ENCODE peak calls at places on chromosomes 13 and 19, in five cellular contexts. E is kidney epithelial cell, X is glutamatergic neuron, L is HL-60, D is omental fat pad. W is an unnamed sample.

GRCh38 chr13:48902421-48902820 is 73.3 kb upstream of the FNDC3A start:
- DNase-seq in E (no peak), X (peak), L (peak), D (no peak), W (peak)

GRCh38 chr19:38851622-38852230 is 1.9 kb upstream of the HNRNPL start:
- DNase-seq in E (no peak), X (peak), L (peak), D (peak), W (peak)

GRCh38 chr13:113047587-113047986 is 58.0 kb upstream of the F7 start:
- DNase-seq in E (no peak), X (peak), L (no peak), D (no peak), W (no peak)

GRCh38 chr19:35248310-35249145 is at the start of gene LSR:
- DNase-seq in E (peak), X (no peak), L (no peak), D (no peak), W (no peak)

GRCh38 chr19:34995551-34995950 is 4.6 kb upstream of the GRAMD1A start:
- DNase-seq in E (no peak), X (no peak), L (no peak), D (no peak), W (no peak)

GRCh38 chr13:24995225-24995804 is 100.6 kb upstream of the PABPC3 start:
- DNase-seq in E (peak), X (peak), L (peak), D (no peak), W (no peak)

GRCh38 chr19:4596033-4596904 is 36.8 kb upstream of the SEMA6B start:
- DNase-seq in E (no peak), X (peak), L (no peak), D (no peak), W (no peak)

GRCh38 chr19:18939922-18940775 is 868 bp downstream of the HOMER3 start:
- DNase-seq in E (peak), X (peak), L (no peak), D (no peak), W (peak)

GRCh38 chr19:17975032-17975431 is 8.1 kb downstream of the KCNN1 start:
- DNase-seq in E (no peak), X (no peak), L (no peak), D (no peak), W (no peak)

GRCh38 chr19:44050740-44051653 is 839 bp upstream of the ZNF223 start:
- DNase-seq in E (no peak), X (no peak), L (peak), D (no peak), W (no peak)

GRCh38 chr13:110420626-110421025 is 113.5 kb downstream of the COL4A2 start:
- DNase-seq in E (no peak), X (no peak), L (no peak), D (no peak), W (no peak)

GRCh38 chr19:38003427-38004099 is 96.6 kb downstream of the SIPA1L3 start:
- DNase-seq in E (peak), X (peak), L (no peak), D (no peak), W (no peak)

GRCh38 chr19:19427302-19427701 is 21.8 kb downstream of the GATAD2A start:
- DNase-seq in E (no peak), X (no peak), L (no peak), D (no peak), W (no peak)

GRCh38 chr19:36213793-36214387 is 575 bp downstream of the ZNF565 start:
- DNase-seq in E (no peak), X (no peak), L (no peak), D (peak), W (peak)

GRCh38 chr19:14786421-14786851 is 8.1 kb upstream of the ADGRE2 start:
- DNase-seq in E (no peak), X (peak), L (no peak), D (no peak), W (peak)

DNA sequence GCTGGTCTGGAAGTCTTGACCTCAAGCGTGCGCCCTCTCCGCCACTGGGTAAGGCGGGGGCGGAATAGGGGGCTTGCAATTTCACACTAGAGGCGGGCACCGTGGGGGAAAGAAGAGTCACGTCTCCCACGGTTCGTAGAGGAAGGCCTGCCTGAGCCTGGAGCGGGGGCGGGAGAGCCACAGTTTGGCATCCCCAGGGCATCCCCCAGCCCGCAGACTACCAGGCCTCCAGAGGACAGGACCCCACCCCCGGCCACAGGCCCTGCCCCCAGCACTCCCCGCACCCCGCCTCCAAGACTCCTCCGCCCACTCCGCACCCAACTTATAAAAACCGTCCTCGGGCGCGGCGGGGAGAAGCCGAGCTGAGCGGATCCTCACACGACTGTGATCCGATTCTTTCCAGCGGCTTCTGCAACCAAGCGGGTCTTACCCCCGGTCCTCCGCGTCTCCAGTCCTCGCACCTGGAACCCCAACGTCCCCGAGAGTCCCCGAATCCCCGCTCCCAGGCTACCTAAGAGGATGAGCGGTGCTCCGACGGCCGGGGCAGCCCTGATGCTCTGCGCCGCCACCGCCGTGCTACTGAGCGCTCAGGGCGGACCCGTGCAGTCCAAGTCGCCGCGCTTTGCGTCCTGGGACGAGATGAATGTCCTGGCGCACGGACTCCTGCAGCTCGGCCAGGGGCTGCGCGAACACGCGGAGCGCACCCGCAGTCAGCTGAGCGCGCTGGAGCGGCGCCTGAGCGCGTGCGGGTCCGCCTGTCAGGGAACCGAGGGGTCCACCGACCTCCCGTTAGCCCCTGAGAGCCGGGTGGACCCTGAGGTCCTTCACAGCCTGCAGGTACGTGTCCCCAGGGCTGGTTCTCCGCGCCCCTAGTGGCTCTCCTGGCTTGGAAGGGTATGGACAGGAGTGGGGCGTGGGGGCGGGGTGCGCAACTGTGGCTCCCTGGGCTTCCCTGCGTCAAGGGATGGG is at the start of gene ANGPTL4:
- DNase-seq in E (no peak), X (peak), L (peak), D (peak), W (no peak)
- TF ChIP-seq CTCF in E (peak), X (no peak), L (no peak), D (no peak), W (no peak)

DNA sequence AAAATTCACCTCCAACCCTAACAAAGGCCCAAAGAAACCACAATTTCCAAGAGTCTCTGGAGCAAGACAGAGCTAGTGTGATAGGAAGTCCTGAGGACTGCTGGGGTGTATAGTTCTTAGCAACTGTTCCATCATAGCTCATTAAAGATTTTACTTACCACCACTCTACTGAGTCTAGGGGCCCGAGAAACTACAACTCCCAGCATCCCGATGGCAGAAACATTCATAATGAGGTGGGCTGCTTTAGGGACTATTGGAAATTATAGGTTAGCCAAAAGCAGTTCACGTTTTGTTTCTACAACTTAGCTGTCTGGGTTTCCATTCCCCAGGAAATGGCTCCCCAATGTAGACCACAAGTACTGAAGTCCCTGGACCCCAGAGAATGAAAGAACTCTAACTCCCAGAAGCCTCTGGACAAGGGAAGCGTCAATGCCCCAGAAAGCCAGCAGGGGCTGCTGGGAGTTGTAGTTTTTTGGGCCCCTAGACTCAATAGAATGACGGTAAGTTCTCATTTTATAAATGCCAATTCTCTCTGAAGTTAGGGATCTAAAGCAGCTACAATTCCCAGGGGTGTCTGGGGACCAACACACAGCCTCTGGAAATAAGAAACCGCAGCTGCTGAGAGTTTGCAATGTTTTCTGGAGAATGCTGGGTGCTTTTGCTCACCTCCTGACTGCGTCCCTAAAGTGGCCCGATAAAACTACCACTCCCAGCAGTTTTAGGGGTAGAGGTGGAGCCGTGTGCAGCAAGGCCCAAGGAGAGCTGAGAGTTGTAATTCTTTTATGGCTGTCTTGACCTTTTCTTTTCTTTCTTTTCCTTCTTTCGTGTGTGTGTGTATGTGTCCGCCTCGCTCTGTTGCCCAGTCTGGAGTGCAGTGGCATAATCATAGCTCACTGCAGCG is 11.1 kb downstream of the FTL start:
- DNase-seq in E (no peak), X (peak), L (no peak), D (no peak), W (no peak)
- TF ChIP-seq CTCF in E (no peak), X (peak), L (no peak), D (no peak), W (peak)

DNA sequence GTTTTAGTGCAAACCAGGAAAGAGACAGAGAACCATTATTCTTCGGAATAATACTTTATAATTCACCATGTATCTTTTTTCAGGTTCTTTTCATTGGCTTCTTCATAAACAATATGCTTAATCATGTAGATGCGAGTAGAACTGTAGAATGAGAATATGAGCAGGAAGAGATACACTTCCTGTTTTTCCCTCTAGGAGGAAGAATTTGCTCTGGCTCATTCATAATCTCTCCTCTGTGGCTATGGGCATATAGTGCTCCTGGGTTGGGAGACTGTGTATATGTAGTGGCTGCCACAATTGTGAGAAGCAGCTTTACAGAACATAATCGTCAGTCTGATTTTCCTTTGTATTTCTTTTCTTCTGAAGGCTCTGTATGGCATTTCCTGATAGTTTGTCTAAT is 2.8 kb upstream of the DCLK1 start:
- DNase-seq in E (no peak), X (no peak), L (no peak), D (no peak), W (no peak)
- TF ChIP-seq CTCF in E (no peak), X (no peak), L (no peak), D (no peak), W (no peak)

DNA sequence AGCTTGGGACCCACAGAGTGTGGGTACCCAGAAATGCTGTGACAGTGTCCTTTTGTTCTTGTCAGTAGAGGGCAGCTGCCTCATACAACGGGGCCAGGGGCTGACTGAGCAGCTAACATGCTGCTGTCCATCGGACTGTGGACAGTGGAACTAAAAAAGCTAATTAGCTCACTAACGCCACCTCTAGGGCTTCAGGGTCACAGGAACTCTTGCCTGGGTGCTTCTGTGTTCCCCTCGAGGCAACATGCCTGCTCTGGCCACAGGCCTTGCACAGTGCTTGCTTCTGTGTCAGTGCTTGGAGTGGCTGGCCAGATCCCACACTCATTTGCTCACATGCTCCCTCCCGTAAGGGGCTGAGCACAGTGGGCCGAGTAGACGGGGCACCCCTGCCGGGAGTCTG is 377.0 kb downstream of the OLFM4 start:
- DNase-seq in E (no peak), X (peak), L (no peak), D (no peak), W (no peak)
- TF ChIP-seq CTCF in E (no peak), X (no peak), L (no peak), D (no peak), W (no peak)

W was measured in CD14-positive monocyte.